ENCODE peak calls at places on chromosome 15, in ten cellular contexts. T, V, P, F, W, Z, X, Y, R and A are unnamed samples.

GRCh38 chr15:59255647-59256380 is 49.2 kb downstream of the LDHAL6B start:
- DNase-seq in V (peak), P (no peak), R (no peak), W (no peak), Z (no peak), Y (peak), F (no peak), X (no peak), T (no peak), A (peak)

GRCh38 chr15:41066516-41066915 is 49.6 kb downstream of the INO80 start:
- DNase-seq in P (no peak), X (no peak), F (no peak), T (no peak), Y (no peak), W (no peak), V (no peak), R (no peak), Z (no peak), A (no peak)

GRCh38 chr15:77819841-77820728 is 187.4 kb upstream of the LINGO1 start:
- DNase-seq in W (no peak), Z (no peak), X (no peak), F (no peak), P (no peak), R (no peak), T (no peak), Y (peak), V (no peak), A (peak)

GRCh38 chr15:62711691-62712454 is 330.7 kb upstream of the TPM1 start:
- DNase-seq in T (no peak), P (no peak), Y (no peak), W (no peak), Z (no peak), F (no peak), R (no peak), V (no peak), X (no peak), A (no peak)

GRCh38 chr15:79682851-79683288 is 213.9 kb downstream of the MTHFS start:
- DNase-seq in R (no peak), W (no peak), P (no peak), Y (no peak), X (no peak), Z (peak), T (no peak), F (no peak), V (no peak), A (no peak)

GRCh38 chr15:33150993-33151392 is 43.5 kb downstream of the FMN1 start:
- DNase-seq in P (no peak), W (no peak), X (no peak), F (no peak), Y (no peak), V (no peak), Z (no peak), R (no peak), T (no peak), A (no peak)

GRCh38 chr15:94230886-94231727 is at the start of gene MCTP2:
- DNase-seq in T (peak), V (peak), Z (peak), P (peak), Y (peak), W (peak), F (no peak), R (peak), X (peak), A (peak)

GRCh38 chr15:91861223-91861622 is 7.7 kb downstream of the SLCO3A1 start:
- DNase-seq in Z (no peak), R (peak), T (no peak), P (no peak), V (no peak), W (no peak), X (no peak), Y (no peak), F (no peak), A (no peak)

GRCh38 chr15:62809106-62809967 is 233.2 kb upstream of the TPM1 start:
- DNase-seq in X (no peak), F (no peak), Z (peak), T (no peak), P (no peak), W (no peak), Y (no peak), R (no peak), V (no peak), A (no peak)

GRCh38 chr15:66253643-66254363 is at the start of gene MEGF11:
- DNase-seq in P (no peak), F (no peak), R (no peak), Z (no peak), V (peak), T (no peak), X (no peak), Y (peak), W (peak), A (peak)

GRCh38 chr15:69298354-69298696 is 387 bp upstream of the PAQR5 start:
- DNase-seq in P (no peak), F (no peak), Y (peak), T (no peak), R (no peak), Z (no peak), X (peak), W (peak), V (no peak), A (no peak)

GRCh38 chr15:67512140-67512539 is 8.8 kb upstream of the C15orf61 start:
- DNase-seq in V (no peak), R (no peak), P (no peak), X (no peak), F (no peak), W (no peak), T (no peak), Y (no peak), Z (no peak), A (no peak)

GRCh38 chr15:38857814-38858213 is 293.2 kb upstream of the RASGRP1 start:
- DNase-seq in X (no peak), Z (no peak), T (no peak), V (no peak), P (no peak), Y (no peak), R (no peak), F (no peak), W (no peak), A (no peak)

GRCh38 chr15:98231696-98232440 is 271.4 kb downstream of the ARRDC4 start:
- DNase-seq in Y (no peak), V (no peak), W (no peak), F (no peak), X (no peak), Z (no peak), T (no peak), R (no peak), P (no peak), A (no peak)

GRCh38 chr15:101451886-101452285 is 37.6 kb downstream of the PCSK6 start:
- DNase-seq in P (no peak), X (no peak), Y (no peak), V (no peak), W (no peak), F (no peak), T (no peak), R (no peak), Z (no peak), A (no peak)

GRCh38 chr15:101536875-101537405 is 47.4 kb upstream of the PCSK6 start:
- DNase-seq in V (no peak), Z (no peak), W (no peak), R (peak), Y (peak), T (no peak), F (no peak), P (peak), X (no peak), A (no peak)

GRCh38 chr15:79962178-79962577 is 8.8 kb downstream of the BCL2A1 start:
- DNase-seq in F (no peak), Y (no peak), P (no peak), T (no peak), V (no peak), X (no peak), R (no peak), Z (no peak), W (no peak), A (no peak)

GRCh38 chr15:98803228-98804056 is 155.1 kb downstream of the IGF1R start:
- DNase-seq in F (no peak), Y (no peak), X (no peak), Z (no peak), W (no peak), R (no peak), P (no peak), T (peak), V (no peak), A (no peak)

GRCh38 chr15:81530271-81530670 is 156.3 kb upstream of the TMC3 start:
- DNase-seq in W (no peak), Z (no peak), Y (no peak), R (no peak), V (no peak), T (no peak), F (no peak), P (no peak), X (no peak), A (no peak)

GRCh38 chr15:98888839-98889479 is 118.6 kb downstream of the PGPEP1L start:
- DNase-seq in T (no peak), Z (no peak), Y (no peak), V (no peak), P (no peak), R (peak), X (no peak), F (no peak), W (no peak), A (no peak)

GRCh38 chr15:61759639-61760038 is 300.6 kb downstream of the VPS13C start:
- DNase-seq in P (no peak), R (no peak), Z (no peak), W (no peak), V (no peak), Y (no peak), X (no peak), T (no peak), F (no peak), A (no peak)

GRCh38 chr15:41967506-41968206 is 4.7 kb downstream of the EHD4 start:
- DNase-seq in P (no peak), Z (no peak), Y (no peak), T (no peak), X (no peak), F (no peak), V (no peak), W (no peak), R (peak), A (no peak)

GRCh38 chr15:76168237-76168984 is 108.6 kb downstream of the TMEM266 start:
- DNase-seq in P (peak), X (no peak), T (no peak), F (no peak), R (no peak), Z (no peak), W (no peak), V (no peak), Y (no peak), A (no peak)

GRCh38 chr15:74603026-74603788 is 12.4 kb upstream of the CLK3 start:
- DNase-seq in W (peak), F (no peak), P (no peak), T (no peak), V (no peak), R (no peak), Z (no peak), X (no peak), Y (no peak), A (no peak)

GRCh38 chr15:74595271-74595670 is 20.4 kb upstream of the CLK3 start:
- DNase-seq in X (no peak), Z (no peak), W (no peak), Y (no peak), T (no peak), F (no peak), P (no peak), V (no peak), R (no peak), A (no peak)

GRCh38 chr15:74594455-74594854 is 21.2 kb upstream of the CLK3 start:
- DNase-seq in F (no peak), P (no peak), T (no peak), X (no peak), W (no peak), Y (no peak), V (no peak), Z (no peak), R (no peak), A (no peak)

GRCh38 chr15:74598126-74598842 is 17.4 kb upstream of the CLK3 start:
- DNase-seq in Y (peak), T (peak), R (peak), V (peak), X (peak), Z (no peak), P (peak), F (peak), W (peak), A (peak)

GRCh38 chr15:74599156-74599555 is 16.5 kb upstream of the CLK3 start:
- DNase-seq in F (no peak), R (no peak), Y (no peak), W (no peak), P (peak), Z (no peak), V (no peak), T (no peak), X (no peak), A (no peak)
- H3K4me3 ChIP-seq in F (peak), R (peak), Y (peak), W (peak), P (peak), Z (peak), V (peak), T (peak), X (peak), A (peak)

DNA sequence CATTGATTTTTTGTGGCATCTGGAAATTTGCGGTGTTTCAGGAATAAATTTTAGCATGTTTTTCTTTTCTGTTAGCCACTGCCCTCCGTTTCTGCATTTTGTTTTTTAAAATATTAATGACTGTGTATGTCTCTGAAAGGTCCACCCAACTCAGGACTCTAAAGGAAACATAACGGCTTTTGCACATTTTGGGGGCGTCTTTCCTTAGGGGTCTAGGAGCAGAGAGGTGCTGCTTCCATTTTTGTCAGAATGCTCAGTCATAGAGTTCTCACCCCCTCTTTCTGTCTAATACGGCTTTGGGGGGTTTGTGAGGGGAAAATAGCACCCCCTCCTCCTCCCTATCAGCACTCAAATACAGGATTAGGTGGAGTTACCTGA is 219.4 kb downstream of the MEIS2 start:
- DNase-seq in W (no peak), Y (no peak), X (no peak), V (no peak), R (no peak), Z (no peak), F (no peak), T (no peak), P (no peak), A (no peak)
- H3K4me3 ChIP-seq in W (no peak), Y (no peak), X (no peak), V (no peak), R (peak), Z (no peak), F (no peak), T (no peak), P (no peak), A (no peak)

GRCh38 chr15:100341662-100342560 is at the start of gene ADAMTS17:
- DNase-seq in X (peak), V (peak), F (peak), T (peak), Z (peak), R (peak), Y (peak), W (peak), P (peak), A (peak)
- H3K4me3 ChIP-seq in X (peak), V (peak), F (peak), T (peak), Z (peak), R (peak), Y (peak), W (peak), P (peak), A (peak)

DNA sequence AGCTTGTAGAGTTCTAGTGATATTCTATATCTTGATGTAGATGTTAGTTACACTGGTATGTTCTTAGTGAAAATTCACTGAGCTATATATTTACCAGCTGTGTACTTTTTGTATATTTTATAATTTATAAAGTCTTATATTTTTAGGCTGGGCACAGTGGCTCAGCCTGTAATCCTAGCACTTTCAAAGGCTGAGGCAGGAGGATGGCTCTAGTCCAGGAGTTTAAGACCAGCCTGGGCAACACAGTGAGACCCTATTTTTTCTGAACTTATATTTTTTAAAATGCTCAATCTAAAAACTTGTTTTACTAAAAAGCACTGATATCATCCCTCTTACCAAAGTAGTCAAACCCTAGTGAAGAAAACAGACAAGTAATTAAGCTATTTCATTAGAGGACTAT is 5.1 kb downstream of the MYO9A start:
- DNase-seq in V (no peak), R (no peak), W (no peak), T (no peak), P (no peak), Y (no peak), Z (no peak), F (no peak), X (no peak), A (no peak)
- H3K4me3 ChIP-seq in V (no peak), R (no peak), W (no peak), T (no peak), P (no peak), Y (no peak), Z (no peak), F (no peak), X (no peak), A (no peak)